ENCODE peak calls at places on chromosomes 1 and 21, in four cellular contexts. B is heart left ventricle, P is iris pigment epithelial cell, A is kidney epithelial cell. J is an unnamed sample.

GRCh38 chr1:236039736-236040670 is 24.9 kb downstream of the NID1 start:
- DNase-seq in A (no peak), P (peak; percentile 91), B (no peak), J (no peak)

GRCh38 chr1:159705911-159706270 is 8.5 kb downstream of the CRP start:
- DNase-seq in B (no peak), A (no peak), P (no peak), J (no peak)

GRCh38 chr1:4021895-4022268 is 121.8 kb upstream of the C1orf174 start:
- DNase-seq in P (no peak), A (no peak), B (no peak), J (no peak)

GRCh38 chr1:226638608-226639007 is 90.0 kb downstream of the STUM start:
- DNase-seq in P (no peak), B (no peak), A (no peak), J (peak; percentile 53)

GRCh38 chr1:9242338-9242969 is 7.9 kb downstream of the H6PD start:
- DNase-seq in B (peak; percentile 78), P (peak; percentile 70), A (no peak), J (peak; percentile 88)

GRCh38 chr1:30462826-30463425 is 260.5 kb downstream of the MATN1 start:
- DNase-seq in A (no peak), B (no peak), P (no peak), J (no peak)

GRCh38 chr1:208137144-208137682 is 107.0 kb downstream of the PLXNA2 start:
- DNase-seq in A (no peak), B (no peak), P (peak; percentile 55), J (no peak)

GRCh38 chr1:192609110-192610079 is 26.6 kb upstream of the RGS13 start:
- DNase-seq in B (peak; percentile 32), A (no peak), P (no peak), J (peak; percentile 60)

GRCh38 chr1:32012709-32013385 is 821 bp upstream of the KHDRBS1 start:
- DNase-seq in P (no peak), B (no peak), A (no peak), J (no peak)

GRCh38 chr21:45224189-45224938 is 63.3 kb downstream of the POFUT2 start:
- DNase-seq in B (no peak), P (no peak), A (no peak), J (peak; percentile 79)

GRCh38 chr1:212878418-212878817 is 20.3 kb downstream of the FLVCR1 start:
- DNase-seq in A (no peak), B (no peak), P (no peak), J (no peak)

GRCh38 chr1:8137406-8138244 is 111.5 kb upstream of the ERRFI1 start:
- DNase-seq in A (peak; percentile 75), P (peak; percentile 98), B (peak; percentile 47), J (no peak)

GRCh38 chr1:24420547-24420946 is 4.9 kb downstream of the NIPAL3 start:
- DNase-seq in P (peak; percentile 59), B (no peak), A (no peak), J (no peak)

GRCh38 chr1:7341145-7341900 is 429.8 kb upstream of the VAMP3 start:
- DNase-seq in A (no peak), B (peak; percentile 27), P (peak; percentile 73), J (peak; percentile 47)

GRCh38 chr1:167438171-167439138 is 79.9 kb downstream of the CD247 start:
- DNase-seq in B (no peak), P (no peak), A (no peak), J (no peak)

GRCh38 chr1:89905391-89906058 is 84.7 kb downstream of the LRRC8D start:
- DNase-seq in A (no peak), P (no peak), B (no peak), J (no peak)

GRCh38 chr1:202152399-202152798 is 7.9 kb upstream of the ARL8A start:
- DNase-seq in A (no peak), P (no peak), B (no peak), J (no peak)

GRCh38 chr1:54609301-54609921 is 13.9 kb downstream of the FAM151A start:
- DNase-seq in A (no peak), P (no peak), B (no peak), J (no peak)

GRCh38 chr21:35635261-35635660 is 425.1 kb downstream of the SETD4 start:
- DNase-seq in A (peak; percentile 62), B (no peak), P (peak; percentile 77), J (no peak)

GRCh38 chr1:107870691-107871090 is 94.3 kb downstream of the VAV3 start:
- DNase-seq in B (no peak), A (no peak), P (peak; percentile 26), J (no peak)

GRCh38 chr1:234743866-234744581 is 134.0 kb upstream of the IRF2BP2 start:
- DNase-seq in A (no peak), P (no peak), B (no peak), J (no peak)

GRCh38 chr1:87398644-87399043 is 70.0 kb downstream of the LMO4 start:
- DNase-seq in P (peak; percentile 54), B (no peak), A (no peak), J (no peak)

GRCh38 chr21:15749868-15750174 is 20.0 kb downstream of the USP25 start:
- DNase-seq in A (no peak), B (no peak), P (peak; percentile 56), J (no peak)

GRCh38 chr21:39984613-39985012 is 117.4 kb downstream of the PCP4 start:
- DNase-seq in P (no peak), B (no peak), A (no peak), J (no peak)

GRCh38 chr1:212589434-212589833 is 19.1 kb upstream of the ATF3 start:
- DNase-seq in B (no peak), P (no peak), A (no peak), J (no peak)